ENCODE peak calls at places on chromosomes 6 and 20, in four cellular contexts. F is A549, R is SK-N-SH, H is HepG2. W is an unnamed sample.

GRCh38 chr6:80690611-80691090 is 584.2 kb downstream of the BCKDHB start:
- DNase-seq in R (no peak), H (no peak), F (no peak), W (no peak)

GRCh38 chr6:7085911-7086310 is 21.9 kb upstream of the RREB1 start:
- DNase-seq in F (no peak), H (no peak), R (peak; percentile 65), W (no peak)

GRCh38 chr6:144481527-144481926 is 196.4 kb downstream of the UTRN start:
- DNase-seq in R (no peak), H (no peak), F (no peak), W (no peak)

GRCh38 chr6:154683756-154684523 is 49.3 kb upstream of the SCAF8 start:
- DNase-seq in R (no peak), F (no peak), H (no peak), W (peak; percentile 41)

GRCh38 chr20:37198962-37199660 is 19.8 kb upstream of the MROH8 start:
- DNase-seq in H (no peak), F (no peak), R (no peak), W (no peak)

GRCh38 chr20:38007526-38007925 is 25.7 kb downstream of the TTI1 start:
- DNase-seq in F (no peak), R (peak; percentile 55), H (no peak), W (no peak)

GRCh38 chr6:150905769-150906168 is 40.3 kb downstream of the MTHFD1L start:
- DNase-seq in F (no peak), H (no peak), R (no peak), W (no peak)

GRCh38 chr6:41503841-41504525 is 42.2 kb upstream of the FOXP4 start:
- DNase-seq in F (peak; percentile 27), R (peak; percentile 82), H (peak; percentile 52), W (no peak)

GRCh38 chr6:113488812-113489685 is 368.1 kb upstream of the MARCKS start:
- DNase-seq in F (no peak), R (no peak), H (no peak), W (no peak)

GRCh38 chr6:31710490-31711219 is 4.0 kb downstream of the LY6G6F start:
- DNase-seq in F (no peak), H (no peak), R (no peak), W (no peak)

GRCh38 chr6:93581371-93581770 is 162.0 kb upstream of the EPHA7 start:
- DNase-seq in R (no peak), F (no peak), H (no peak), W (no peak)

GRCh38 chr6:164122109-164122508 is 707.6 kb downstream of the QKI start:
- DNase-seq in F (no peak), R (no peak), H (no peak), W (no peak)

GRCh38 chr6:134351615-134352474 is 33.9 kb upstream of the SGK1 start:
- DNase-seq in F (no peak), H (no peak), R (no peak), W (no peak)

GRCh38 chr6:26118999-26119398 is 31.8 kb downstream of the HFE start:
- DNase-seq in H (peak; percentile 43), F (no peak), R (no peak), W (no peak)

GRCh38 chr6:141050470-141050869 is 1082.3 kb upstream of the GJE1 start:
- DNase-seq in H (no peak), F (no peak), R (no peak), W (no peak)

GRCh38 chr6:19465760-19466159 is 371.4 kb upstream of the ID4 start:
- DNase-seq in R (no peak), H (no peak), F (peak; percentile 3), W (no peak)

GRCh38 chr6:75266716-75267291 is 17.8 kb downstream of the TMEM30A start:
- DNase-seq in F (peak; percentile 32), R (peak; percentile 40), H (peak; percentile 42), W (no peak)

GRCh38 chr6:33827546-33828451 is 24.0 kb upstream of the MLN start:
- DNase-seq in R (peak; percentile 46), H (no peak), F (no peak), W (no peak)

GRCh38 chr20:38926142-38926933 is at the start of gene FAM83D:
- DNase-seq in R (peak; percentile 99), H (peak; percentile 99), F (peak; percentile 99), W (peak; percentile 92)

GRCh38 chr20:45097485-45098095 is 3.3 kb downstream of the KCNS1 start:
- DNase-seq in H (no peak), F (no peak), R (peak; percentile 67), W (no peak)

GRCh38 chr6:27726620-27727023 is 185.6 kb downstream of the OR2B2 start:
- DNase-seq in F (peak; percentile 49), R (no peak), H (peak; percentile 38), W (no peak)

GRCh38 chr6:170500955-170501590 is 52.0 kb downstream of the PSMB1 start:
- DNase-seq in F (no peak), R (no peak), H (no peak), W (no peak)

GRCh38 chr6:3797231-3798200 is 46.0 kb upstream of the PXDC1 start:
- DNase-seq in H (peak; percentile 89), R (no peak), F (peak; percentile 34), W (no peak)

GRCh38 chr6:52498538-52499017 is 78.3 kb downstream of the TRAM2 start:
- DNase-seq in F (no peak), R (no peak), H (no peak), W (peak; percentile 74)

GRCh38 chr20:49595346-49595745 is 27.4 kb upstream of the PTGIS start:
- DNase-seq in F (no peak), R (no peak), H (no peak), W (no peak)

GRCh38 chr20:54085910-54086309 is 15.5 kb upstream of the BCAS1 start:
- DNase-seq in R (no peak), F (no peak), H (no peak), W (no peak)

GRCh38 chr6:20907486-20908071 is 373.3 kb downstream of the CDKAL1 start:
- DNase-seq in H (no peak), R (no peak), F (no peak), W (no peak)

GRCh38 chr6:21648475-21649050 is 55.0 kb downstream of the SOX4 start:
- DNase-seq in H (no peak), R (no peak), F (no peak), W (no peak)

GRCh38 chr6:75991941-75992340 is 80.5 kb downstream of the IMPG1 start:
- DNase-seq in F (no peak), H (peak; percentile 4), R (no peak), W (no peak)

GRCh38 chr20:1618954-1619550 is 757 bp downstream of the SIRPB1 start:
- DNase-seq in F (no peak), R (no peak), H (peak; percentile 0), W (no peak)

DNA sequence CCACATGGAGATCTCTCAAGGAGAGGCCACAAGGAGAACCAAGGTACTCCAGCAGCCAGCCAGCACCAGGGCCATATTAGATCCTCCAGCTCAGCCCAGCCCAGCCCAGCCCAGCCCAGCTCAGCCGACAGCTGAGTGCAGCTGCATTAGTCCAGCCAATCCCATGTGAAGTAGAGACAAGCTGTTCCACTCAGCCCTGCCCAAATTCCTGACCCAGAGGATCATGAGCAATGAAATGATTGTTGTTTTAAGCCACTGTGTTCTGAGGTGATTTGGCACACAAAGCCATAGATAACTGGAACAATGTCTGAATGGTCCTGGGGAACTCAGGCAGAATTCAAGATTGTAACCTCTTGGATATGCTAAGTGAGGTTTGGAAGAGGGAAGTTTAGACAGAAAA is 59.5 kb upstream of the BMP2 start:
- DNase-seq in F (no peak), H (no peak), R (no peak), W (no peak)
- TF ChIP-seq PBX3 in F (no peak), H (no peak), R (no peak), W (no peak)

DNA sequence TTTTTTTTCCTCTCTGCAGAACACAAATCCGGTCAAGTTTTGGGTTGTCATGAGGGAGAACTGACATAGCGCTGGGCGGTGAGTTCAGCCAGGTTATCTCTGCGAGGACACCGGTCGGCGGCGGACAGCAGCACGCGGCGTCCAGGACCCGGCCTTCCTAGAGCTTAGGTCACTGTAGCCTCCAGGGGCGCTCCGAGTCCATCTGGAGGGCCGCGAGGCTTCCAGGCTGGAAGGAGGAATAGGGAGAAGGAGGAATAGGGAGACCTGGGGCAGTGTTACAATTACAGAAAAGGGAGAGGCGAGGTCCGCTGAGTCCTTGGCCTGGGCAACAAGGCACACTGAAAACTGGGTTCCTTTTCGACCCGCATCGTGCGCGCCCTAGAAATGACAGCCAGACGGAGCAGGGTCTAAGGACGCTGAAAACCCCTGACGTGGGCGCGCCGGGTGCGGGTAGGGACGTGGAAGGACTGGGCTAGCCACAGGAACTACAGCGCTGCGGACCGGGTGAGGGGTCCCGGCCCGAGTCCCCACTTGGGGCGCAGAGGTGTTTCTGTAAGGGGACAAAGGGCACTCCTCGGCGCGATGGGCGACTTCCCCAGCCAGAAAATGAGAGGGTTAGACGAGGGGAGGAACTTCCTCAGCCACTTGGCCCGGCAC is 536 bp upstream of the FNDC1 start:
- DNase-seq in R (peak; percentile 65), H (peak; percentile 11), F (peak; percentile 63), W (no peak)
- TF ChIP-seq PBX3 in R (no peak), H (no peak), F (no peak), W (no peak)

DNA sequence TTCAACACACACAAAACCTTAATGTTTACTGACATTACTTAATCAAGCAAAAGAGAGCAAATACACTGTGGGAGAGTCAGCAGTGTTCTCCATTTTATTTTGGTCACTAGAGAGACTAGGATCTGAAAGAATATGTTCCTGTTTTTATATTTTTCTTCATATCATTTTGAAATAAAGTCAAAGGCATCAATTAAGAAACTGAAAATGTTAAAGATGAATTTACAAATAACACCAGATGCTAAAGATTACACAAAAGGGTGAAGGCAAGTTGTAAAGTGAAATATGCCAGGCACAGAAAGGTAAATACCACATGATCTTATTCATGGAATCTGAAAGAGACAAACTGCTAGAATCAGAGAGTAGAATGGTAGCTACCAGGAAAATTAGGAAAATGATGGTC is 60.3 kb upstream of the FABP7 start:
- DNase-seq in F (no peak), R (no peak), H (no peak), W (no peak)
- TF ChIP-seq PBX3 in F (no peak), R (no peak), H (no peak), W (no peak)

GRCh38 chr20:51526754-51527153 is 15.8 kb downstream of the NFATC2 start:
- DNase-seq in F (no peak), R (no peak), H (no peak), W (no peak)

GRCh38 chr20:51526105-51526470 is 16.4 kb downstream of the NFATC2 start:
- DNase-seq in R (no peak), H (no peak), F (no peak), W (no peak)

GRCh38 chr20:51523276-51524013 is 19.1 kb downstream of the NFATC2 start:
- DNase-seq in H (no peak), R (no peak), F (no peak), W (no peak)

GRCh38 chr20:51528263-51529026 is 14.1 kb downstream of the NFATC2 start:
- DNase-seq in F (no peak), H (no peak), R (no peak), W (no peak)

GRCh38 chr20:51525241-51526104 is 17.0 kb downstream of the NFATC2 start:
- DNase-seq in R (no peak), F (no peak), H (no peak), W (no peak)
- TF ChIP-seq PBX3 in R (no peak), F (no peak), H (no peak), W (no peak)